ENCODE peak calls at places on chromosome 6, in eight cellular contexts. K, R, T, W, E, L, X and V are unnamed samples.

GRCh38 chr6:13614126-13614925 is 809 bp upstream of the NOL7 start:
- DNase-seq in L (peak), K (no peak), R (no peak), T (no peak), E (no peak), X (no peak), W (peak), V (peak)

GRCh38 chr6:108518714-108519576 is 41.8 kb upstream of the FOXO3 start:
- DNase-seq in R (no peak), X (peak), E (peak), T (no peak), W (peak), K (no peak), L (no peak), V (peak)

GRCh38 chr6:77368660-77369313 is 94.5 kb downstream of the HTR1B start:
- DNase-seq in X (peak), E (peak), K (no peak), R (no peak), W (peak), T (no peak), L (peak), V (peak)

GRCh38 chr6:16228709-16229665 is 9.4 kb upstream of the GMPR start:
- DNase-seq in L (peak), K (no peak), W (no peak), X (no peak), E (no peak), R (no peak), T (no peak), V (no peak)

GRCh38 chr6:53961679-53962370 is 149.4 kb upstream of the MLIP start:
- DNase-seq in K (no peak), W (peak), X (peak), R (no peak), L (peak), E (no peak), T (no peak), V (peak)

GRCh38 chr6:123380257-123380656 is 256.5 kb downstream of the TRDN start:
- DNase-seq in T (no peak), X (no peak), E (no peak), R (no peak), W (peak), K (no peak), L (peak), V (peak)

GRCh38 chr6:148441454-148441911 is 98.8 kb downstream of the SASH1 start:
- DNase-seq in X (peak), T (no peak), R (no peak), W (peak), E (peak), K (peak), L (peak), V (peak)

GRCh38 chr6:48117246-48117645 is 6.2 kb upstream of the PTCHD4 start:
- DNase-seq in X (no peak), L (no peak), K (no peak), E (no peak), W (no peak), T (no peak), R (no peak), V (no peak)

GRCh38 chr6:33758807-33759206 is 12.1 kb upstream of the IP6K3 start:
- DNase-seq in T (no peak), R (no peak), X (peak), K (no peak), W (no peak), E (no peak), L (no peak), V (no peak)

GRCh38 chr6:41723178-41723935 is 12.1 kb downstream of the TFEB start:
- DNase-seq in E (no peak), K (peak), W (peak), L (peak), R (no peak), X (peak), T (no peak), V (peak)

GRCh38 chr6:75124983-75125382 is 80.9 kb downstream of the COL12A1 start:
- DNase-seq in L (no peak), T (no peak), K (no peak), X (peak), W (no peak), E (no peak), R (no peak), V (peak)

GRCh38 chr6:1569377-1569776 is 40.3 kb upstream of the FOXC1 start:
- DNase-seq in E (no peak), L (no peak), W (no peak), R (no peak), T (no peak), X (no peak), K (no peak), V (no peak)

GRCh38 chr6:159155679-159156078 is 13.5 kb upstream of the FNDC1 start:
- DNase-seq in R (no peak), L (no peak), T (no peak), E (no peak), K (no peak), X (no peak), W (no peak), V (no peak)

GRCh38 chr6:157269261-157269794 is 54.0 kb downstream of the TMEM242 start:
- DNase-seq in T (no peak), R (no peak), K (no peak), E (no peak), X (peak), W (peak), L (peak), V (peak)

GRCh38 chr6:63352587-63353281 is 33.0 kb upstream of the LGSN start:
- DNase-seq in L (peak), T (no peak), E (peak), W (peak), K (peak), X (peak), R (no peak), V (peak)

GRCh38 chr6:8888468-8888867 is 453.1 kb upstream of the SLC35B3 start:
- DNase-seq in L (no peak), E (peak), K (peak), R (no peak), T (no peak), X (no peak), W (no peak), V (no peak)

GRCh38 chr6:105324386-105325000 is 78.4 kb downstream of the PREP start:
- DNase-seq in L (no peak), W (peak), T (no peak), K (no peak), E (no peak), X (no peak), R (no peak), V (peak)

GRCh38 chr6:33983109-33983475 is 162.8 kb downstream of the GRM4 start:
- DNase-seq in E (peak), L (peak), K (peak), R (no peak), W (peak), T (no peak), X (peak), V (no peak)

GRCh38 chr6:87174078-87174579 is 18.8 kb downstream of the ZNF292 start:
- DNase-seq in K (no peak), L (no peak), E (no peak), W (no peak), X (no peak), T (no peak), R (no peak), V (no peak)

GRCh38 chr6:42404494-42404893 is 47.2 kb downstream of the TRERF1 start:
- DNase-seq in T (no peak), L (peak), K (no peak), W (peak), X (peak), R (no peak), E (peak), V (peak)

GRCh38 chr6:36117639-36118549 is 12.4 kb upstream of the MAPK13 start:
- DNase-seq in W (no peak), L (no peak), T (no peak), X (no peak), K (no peak), E (no peak), R (no peak), V (no peak)

DNA sequence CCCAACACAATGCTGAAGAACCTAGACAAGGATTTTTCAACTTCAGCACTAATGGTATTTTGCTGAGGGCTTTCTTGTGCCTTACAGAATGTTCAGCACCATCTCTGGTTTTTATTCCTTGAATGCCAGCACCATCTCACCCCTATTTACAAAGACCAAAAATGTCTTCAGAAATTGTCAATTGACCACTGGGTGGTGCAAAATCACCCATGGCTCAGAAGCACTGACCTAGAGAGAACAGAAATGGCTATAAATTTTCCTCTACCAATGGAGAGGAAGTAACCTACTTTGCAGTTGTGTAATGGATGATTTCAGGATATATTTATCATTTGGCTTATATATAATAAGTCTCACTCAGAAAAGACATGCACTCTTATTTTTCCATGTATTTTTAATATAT is 431.0 kb upstream of the IRAK1BP1 start:
- DNase-seq in R (no peak), E (peak), W (peak), X (peak), L (peak), K (no peak), T (no peak), V (peak)
- TF ChIP-seq CTCF in R (no peak), E (peak), W (peak), X (peak), L (peak), K (no peak), T (no peak), V (peak)

GRCh38 chr6:149854532-149854931 is 9.6 kb downstream of the LRP11 start:
- DNase-seq in R (no peak), X (no peak), L (no peak), T (no peak), E (no peak), W (no peak), K (no peak), V (no peak)
- H3K4me3 ChIP-seq in R (no peak), X (no peak), L (no peak), T (no peak), E (peak), W (no peak), K (no peak), V (no peak)

GRCh38 chr6:127115032-127115661 is 3.3 kb upstream of the RSPO3 start:
- DNase-seq in X (no peak), R (no peak), T (no peak), K (no peak), W (no peak), E (no peak), L (no peak), V (no peak)
- TF ChIP-seq CTCF in X (no peak), R (no peak), T (no peak), K (no peak), W (no peak), E (no peak), L (no peak), V (no peak)

DNA sequence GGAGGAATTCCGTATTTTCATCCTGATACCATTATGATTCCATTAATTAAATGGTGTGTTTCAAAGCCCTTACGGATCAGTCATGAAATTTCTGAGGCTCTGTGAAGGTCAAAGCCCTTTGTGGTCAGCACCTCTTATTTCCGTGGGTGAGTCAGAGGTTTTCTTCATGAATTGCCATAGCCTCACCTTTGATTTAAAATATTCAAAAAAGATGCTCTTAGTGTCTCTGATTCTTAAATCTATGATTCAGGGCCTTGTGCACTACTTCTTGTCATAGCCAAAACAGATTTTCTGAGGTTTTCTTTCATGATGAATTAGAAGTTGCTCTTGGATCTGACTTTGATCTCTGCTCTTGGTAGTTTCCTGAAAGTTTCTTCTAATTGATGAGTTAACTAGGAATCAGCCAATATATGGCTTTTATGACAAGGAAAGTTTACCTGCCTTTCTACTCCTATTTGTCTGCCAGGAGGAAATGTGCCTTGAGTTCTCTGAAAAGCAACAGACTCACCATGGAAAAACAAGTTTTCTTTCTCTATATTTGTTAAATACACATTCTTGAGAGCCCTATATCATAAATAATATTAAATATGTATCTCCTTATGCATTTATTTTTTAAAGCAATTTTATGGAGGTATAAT is 613.0 kb downstream of the UTRN start:
- DNase-seq in X (peak), K (no peak), W (no peak), L (no peak), R (no peak), T (no peak), E (peak), V (peak)
- H3K4me3 ChIP-seq in X (no peak), K (no peak), W (no peak), L (no peak), R (no peak), T (no peak), E (peak), V (no peak)

GRCh38 chr6:51394061-51394460 is 575.4 kb downstream of the TFAP2B start:
- DNase-seq in X (no peak), W (no peak), L (no peak), R (no peak), E (no peak), K (no peak), T (no peak), V (no peak)
- TF ChIP-seq CTCF in X (no peak), W (no peak), L (no peak), R (no peak), E (no peak), K (no peak), T (no peak), V (no peak)